ENCODE peak calls at places on chromosome 1, in four cellular contexts. L is A549, C is GM23338, Z is K562. T is an unnamed sample.

GRCh38 chr1:70779571-70779970 is 268.0 kb downstream of the PTGER3 start:
- DNase-seq in L (no peak), C (no peak), Z (no peak), T (no peak)

GRCh38 chr1:29828526-29829447 is 592.5 kb downstream of the PTPRU start:
- DNase-seq in L (no peak), C (no peak), Z (no peak), T (no peak)

GRCh38 chr1:51509773-51510172 is 9.3 kb downstream of the EPS15 start:
- DNase-seq in L (no peak), C (no peak), Z (no peak), T (no peak)

GRCh38 chr1:229855999-229856650 is 210.9 kb upstream of the GALNT2 start:
- DNase-seq in L (no peak), C (peak; percentile 19), Z (no peak), T (no peak)

GRCh38 chr1:26156285-26157038 is 2.4 kb upstream of the FAM110D start:
- DNase-seq in L (no peak), C (peak; percentile 82), Z (peak; percentile 46), T (no peak)

GRCh38 chr1:185568155-185569123 is 165.8 kb upstream of the HMCN1 start:
- DNase-seq in L (no peak), C (no peak), Z (no peak), T (no peak)

GRCh38 chr1:232047473-232047872 is 420.9 kb downstream of the DISC1 start:
- DNase-seq in L (peak; percentile 14), C (peak; percentile 36), Z (no peak), T (no peak)

GRCh38 chr1:62068978-62069377 is 125.7 kb upstream of the L1TD1 start:
- DNase-seq in L (no peak), C (no peak), Z (no peak), T (no peak)

GRCh38 chr1:190633488-190633887 is 155.8 kb upstream of the BRINP3 start:
- DNase-seq in L (no peak), C (peak; percentile 63), Z (no peak), T (no peak)

DNA sequence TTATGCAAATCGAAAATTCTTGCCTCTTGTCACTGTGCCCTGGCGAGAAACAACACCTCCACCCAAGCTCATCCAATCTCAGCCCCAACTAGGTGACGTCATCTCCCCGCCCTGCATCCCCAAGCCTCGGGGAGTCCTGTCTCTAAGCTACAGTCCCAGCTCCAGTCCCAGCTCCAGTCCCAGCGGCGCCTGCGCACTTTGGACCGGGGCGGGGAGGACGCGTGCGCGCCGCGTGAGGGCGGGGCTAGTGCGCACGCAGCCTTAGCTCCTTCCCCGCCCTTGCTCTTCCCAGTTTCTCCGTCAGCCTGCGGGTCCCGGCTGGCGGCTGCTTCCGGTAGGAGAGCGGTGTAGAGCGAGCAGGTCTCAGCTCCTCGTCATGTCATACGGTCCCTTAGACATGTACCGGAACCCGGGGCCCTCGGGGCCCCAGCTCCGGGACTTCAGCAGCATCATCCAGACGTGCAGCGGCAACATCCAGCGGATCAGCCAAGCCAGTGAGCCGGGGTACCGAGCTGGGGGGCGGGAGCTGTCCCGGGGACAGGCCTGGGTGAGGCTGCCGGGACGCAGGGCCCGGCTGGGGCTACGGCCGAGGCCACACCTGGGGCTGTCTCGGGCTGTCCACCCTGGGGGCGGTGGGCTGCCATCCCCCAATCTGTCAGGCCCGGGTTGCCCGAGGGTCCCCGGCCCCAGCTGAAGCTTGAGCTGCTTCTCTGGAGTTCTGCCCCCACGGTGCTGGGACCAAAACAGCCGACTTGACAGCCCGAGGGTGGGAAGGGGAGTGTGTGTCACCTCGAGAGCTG is at the start of gene STX12:
- DNase-seq in L (peak; percentile 97), C (peak; percentile 99), Z (peak; percentile 100), T (peak; percentile 98)
- TF ChIP-seq REST in L (no peak), C (no peak), Z (no peak), T (no peak)

GRCh38 chr1:201258763-201259230 is 24.5 kb upstream of the PKP1 start:
- DNase-seq in L (no peak), C (no peak), Z (no peak), T (no peak)

GRCh38 chr1:201261771-201262547 is 21.3 kb upstream of the PKP1 start:
- DNase-seq in L (no peak), C (no peak), Z (no peak), T (no peak)

GRCh38 chr1:201259476-201260235 is 23.6 kb upstream of the PKP1 start:
- DNase-seq in L (no peak), C (peak; percentile 82), Z (no peak), T (no peak)

GRCh38 chr1:201260648-201261311 is 22.5 kb upstream of the PKP1 start:
- DNase-seq in L (no peak), C (no peak), Z (no peak), T (no peak)

GRCh38 chr1:201260236-201260591 is 23.1 kb upstream of the PKP1 start:
- DNase-seq in L (no peak), C (no peak), Z (no peak), T (no peak)
- H3K4me3 ChIP-seq in L (no peak overlapping the region), C (peak overlapping the region; percentile 68), Z (no peak overlapping the region), T (no peak overlapping the region)

GRCh38 chr1:201885531-201886075 is 3.1 kb upstream of the SHISA4 start:
- DNase-seq in L (peak; percentile 39), C (no peak), Z (peak; percentile 89), T (no peak)

GRCh38 chr1:201884472-201884871 is 4.2 kb upstream of the SHISA4 start:
- DNase-seq in L (no peak), C (no peak), Z (peak; percentile 28), T (no peak)

GRCh38 chr1:201883266-201883665 is 5.4 kb upstream of the SHISA4 start:
- DNase-seq in L (no peak), C (no peak), Z (peak; percentile 16), T (no peak)

GRCh38 chr1:201882665-201883132 is 6.0 kb upstream of the SHISA4 start:
- DNase-seq in L (peak; percentile 44), C (peak; percentile 25), Z (peak; percentile 64), T (peak; percentile 84)

GRCh38 chr1:201883786-201884185 is 4.9 kb upstream of the SHISA4 start:
- DNase-seq in L (no peak), C (no peak), Z (peak; percentile 62), T (no peak)
- H3K4me1 ChIP-seq in L (peaks cover 47% of the 10 kb centered on the region), C (peaks cover 10% of the 10 kb centered on the region), Z (peaks cover 55% of the 10 kb centered on the region), T (peaks cover 5% of the 10 kb centered on the region)

GRCh38 chr1:187870567-187870966 is 1041.8 kb downstream of the PLA2G4A start:
- DNase-seq in L (no peak), C (no peak), Z (no peak), T (no peak)
- TF ChIP-seq REST in L (no peak), C (no peak), Z (no peak), T (no peak)

GRCh38 chr1:202034683-202035462 is 24.5 kb downstream of the ELF3 start:
- DNase-seq in L (peak; percentile 100), C (no peak), Z (peak; percentile 49), T (no peak)

GRCh38 chr1:202036595-202037387 is 26.4 kb downstream of the ELF3 start:
- DNase-seq in L (no peak), C (no peak), Z (no peak), T (no peak)

GRCh38 chr1:202031796-202032195 is 21.4 kb downstream of the ELF3 start:
- DNase-seq in L (no peak), C (no peak), Z (no peak), T (no peak)

GRCh38 chr1:202037706-202038296 is 27.4 kb downstream of the ELF3 start:
- DNase-seq in L (peak; percentile 59), C (no peak), Z (no peak), T (no peak)

DNA sequence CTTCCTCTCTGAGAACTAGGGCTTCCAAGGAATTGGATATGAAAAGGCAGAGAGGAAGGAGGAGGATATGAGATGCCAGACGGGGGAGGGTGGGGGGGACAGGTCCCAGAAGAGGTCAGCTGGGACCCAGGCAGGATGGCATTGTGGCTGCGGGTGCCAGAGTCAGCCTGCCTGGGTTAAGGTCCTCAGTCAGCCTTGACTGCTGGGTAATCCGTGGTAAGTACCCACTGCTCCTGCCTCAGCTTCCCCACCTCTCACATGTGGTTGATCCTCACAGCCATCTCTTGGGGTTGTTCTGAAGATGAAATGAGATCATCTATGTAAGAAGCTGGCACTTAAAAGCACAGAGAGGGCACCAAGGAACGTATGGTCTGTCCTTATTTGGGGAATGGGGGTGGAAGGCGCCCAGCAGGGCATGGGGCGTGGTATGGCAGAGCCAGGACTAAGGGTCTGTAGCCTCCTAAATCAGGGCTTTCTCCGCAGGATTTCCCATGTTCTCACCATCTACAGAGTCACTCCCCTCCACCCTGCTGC is 23.8 kb downstream of the ELF3 start:
- DNase-seq in L (no peak), C (no peak), Z (no peak), T (no peak)
- H3K4me3 ChIP-seq in L (peak overlapping the region; percentile 17), C (no peak overlapping the region), Z (no peak overlapping the region), T (no peak overlapping the region)